ENCODE peak calls at places on chromosome 17, in four cellular contexts. D, J, W and X are unnamed samples.

GRCh38 chr17:31394544-31394943 is 3.1 kb downstream of the RAB11FIP4 start:
- DNase-seq in J (peak), W (peak), D (peak), X (peak)

GRCh38 chr17:32909787-32910369 is 18.1 kb upstream of the TMEM98 start:
- DNase-seq in D (peak), J (peak), W (peak), X (peak)

GRCh38 chr17:77214328-77214727 is 73.6 kb downstream of the SEC14L1 start:
- DNase-seq in J (no peak), W (no peak), D (no peak), X (no peak)

GRCh38 chr17:68383443-68384321 is 73.6 kb downstream of the WIPI1 start:
- DNase-seq in J (peak), W (peak), D (no peak), X (peak)

GRCh38 chr17:80441133-80441578 is 26.2 kb downstream of the ENDOV start:
- DNase-seq in W (peak), D (peak), J (peak), X (peak)

GRCh38 chr17:20278805-20279204 is 188.5 kb downstream of the LGALS9B start:
- DNase-seq in D (no peak), W (no peak), J (peak), X (no peak)

GRCh38 chr17:50153650-50154575 is 3.4 kb upstream of the PPP1R9B start:
- DNase-seq in J (peak), W (no peak), D (no peak), X (no peak)

GRCh38 chr17:73091770-73092517 is 544 bp downstream of the SLC39A11 start:
- DNase-seq in D (peak), J (peak), W (no peak), X (no peak)

GRCh38 chr17:19726615-19727376 is 10.4 kb upstream of the SLC47A2 start:
- DNase-seq in D (no peak), W (no peak), J (no peak), X (no peak)

GRCh38 chr17:47949197-47949759 is 7.9 kb downstream of the PNPO start:
- DNase-seq in D (peak), J (peak), W (peak), X (no peak)

GRCh38 chr17:76376318-76377133 is 7.9 kb upstream of the SPHK1 start:
- DNase-seq in W (no peak), D (no peak), J (no peak), X (no peak)

GRCh38 chr17:67386965-67387551 is 10.0 kb downstream of the PITPNC1 start:
- DNase-seq in J (peak), D (peak), W (peak), X (peak)

GRCh38 chr17:79479876-79480275 is 131.0 kb downstream of the RBFOX3 start:
- DNase-seq in W (no peak), D (no peak), J (no peak), X (no peak)

GRCh38 chr17:44324092-44324570 is 492 bp downstream of the SLC25A39 start:
- DNase-seq in J (peak), D (no peak), W (no peak), X (no peak)

GRCh38 chr17:10617120-10617505 is 40.0 kb downstream of the MYH3 start:
- DNase-seq in D (no peak), J (no peak), W (no peak), X (no peak)

GRCh38 chr17:67605259-67605912 is 112.3 kb upstream of the NOL11 start:
- DNase-seq in J (no peak), D (no peak), W (peak), X (no peak)

GRCh38 chr17:22286337-22287041 is 594.2 kb downstream of the KCNJ18 start:
- DNase-seq in J (no peak), D (no peak), W (no peak), X (no peak)

GRCh38 chr17:77571562-77571981 is 386.9 kb upstream of the TNRC6C start:
- DNase-seq in J (no peak), W (no peak), D (no peak), X (peak)

GRCh38 chr17:18187816-18188761 is 4.5 kb downstream of the ALKBH5 start:
- DNase-seq in W (peak), J (peak), D (no peak), X (no peak)

GRCh38 chr17:49390548-49391324 is 23.9 kb downstream of the PHB1 start:
- DNase-seq in D (peak), J (no peak), W (no peak), X (no peak)

GRCh38 chr17:32803544-32803943 is 73.4 kb downstream of the MYO1D start:
- DNase-seq in J (no peak), D (no peak), W (no peak), X (no peak)

GRCh38 chr17:82942166-82943130 is 102.6 kb upstream of the ZNF750 start:
- DNase-seq in D (no peak), W (no peak), J (no peak), X (no peak)

GRCh38 chr17:72901657-72902056 is 190.8 kb downstream of the SLC39A11 start:
- DNase-seq in J (no peak), D (no peak), W (no peak), X (no peak)

GRCh38 chr17:44178133-44178532 is 7.6 kb downstream of the ASB16 start:
- DNase-seq in J (no peak), W (no peak), D (no peak), X (no peak)

GRCh38 chr17:75576661-75577060 is 10.9 kb upstream of the MYO15B start:
- DNase-seq in W (no peak), J (no peak), D (no peak), X (no peak)

GRCh38 chr17:29140631-29141483 is 39.3 kb downstream of the MYO18A start:
- DNase-seq in J (no peak), D (peak), W (no peak), X (peak)

GRCh38 chr17:75814021-75814395 is 29.4 kb downstream of the UNK start:
- DNase-seq in W (no peak), J (no peak), D (no peak), X (no peak)

GRCh38 chr17:30530346-30531025 is 53.3 kb downstream of the GOSR1 start:
- DNase-seq in W (no peak), J (no peak), D (no peak), X (no peak)

GRCh38 chr17:77886387-77886728 is 72.1 kb upstream of the TNRC6C start:
- DNase-seq in J (no peak), D (peak), W (no peak), X (no peak)

GRCh38 chr17:45841883-45842525 is 2.7 kb upstream of the SPPL2C start:
- DNase-seq in D (no peak), W (no peak), J (peak), X (no peak)

GRCh38 chr17:78322327-78322857 is 37.5 kb downstream of the SOCS3 start:
- DNase-seq in W (no peak), D (no peak), J (no peak), X (no peak)

DNA sequence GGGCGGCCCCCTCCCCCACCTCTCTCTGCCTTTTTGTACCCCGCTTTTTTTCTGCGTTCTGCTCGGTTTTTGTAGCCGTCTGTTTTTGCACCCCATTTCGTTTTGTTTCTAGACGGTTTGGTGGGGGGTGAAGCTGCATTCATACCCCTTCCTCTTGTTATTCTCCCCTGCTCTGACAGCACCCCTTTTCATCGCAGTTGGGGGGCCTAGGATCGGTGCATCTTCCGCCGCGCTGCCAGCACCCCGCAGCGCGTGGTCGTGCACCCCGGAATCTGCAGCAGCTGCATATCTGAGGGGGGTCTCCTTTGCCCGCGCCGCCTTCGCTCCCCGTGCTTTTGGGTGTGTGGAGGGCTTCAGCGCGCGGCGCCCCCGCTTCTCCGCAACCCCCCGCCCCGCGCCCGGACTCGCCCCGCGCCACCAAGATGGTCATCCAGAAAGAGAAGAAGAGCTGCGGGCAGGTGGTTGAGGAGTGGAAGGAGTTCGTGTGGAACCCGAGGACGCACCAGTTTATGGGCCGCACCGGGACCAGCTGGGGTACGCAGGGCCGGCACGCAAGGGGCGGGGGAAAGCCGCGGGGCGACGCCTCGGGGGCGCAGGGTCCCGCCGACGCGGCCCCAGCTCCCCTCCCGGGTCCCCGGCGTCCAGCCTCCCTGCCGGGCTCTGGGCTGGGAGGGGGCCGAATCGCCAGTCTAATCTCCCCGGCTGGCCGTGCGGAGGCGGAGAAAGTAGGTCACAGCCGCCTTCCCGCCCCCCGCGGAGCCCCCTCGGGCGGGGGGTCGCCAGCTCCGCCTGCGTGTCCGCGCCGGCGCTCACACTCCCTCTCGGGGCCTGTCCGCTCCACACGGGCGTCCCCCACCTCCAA is 602 bp downstream of the ATP1B2 start:
- DNase-seq in W (no peak), D (no peak), J (no peak), X (no peak)
- H3K4me3 ChIP-seq in W (peak), D (no peak), J (peak), X (peak)

GRCh38 chr17:57553525-57553924 is 191.6 kb downstream of the CCDC182 start:
- DNase-seq in J (no peak), D (no peak), W (peak), X (no peak)
- H3K4me3 ChIP-seq in J (no peak), D (no peak), W (no peak), X (no peak)

GRCh38 chr17:62968445-62968923 is 2.4 kb downstream of the TANC2 start:
- DNase-seq in D (peak), J (peak), W (peak), X (peak)
- H3K4me3 ChIP-seq in D (no peak), J (peak), W (peak), X (no peak)

GRCh38 chr17:59107306-59107670 is 608 bp upstream of the TRIM37 start:
- DNase-seq in J (no peak), D (no peak), W (no peak), X (no peak)
- H3K4me3 ChIP-seq in J (peak), D (peak), W (peak), X (peak)

DNA sequence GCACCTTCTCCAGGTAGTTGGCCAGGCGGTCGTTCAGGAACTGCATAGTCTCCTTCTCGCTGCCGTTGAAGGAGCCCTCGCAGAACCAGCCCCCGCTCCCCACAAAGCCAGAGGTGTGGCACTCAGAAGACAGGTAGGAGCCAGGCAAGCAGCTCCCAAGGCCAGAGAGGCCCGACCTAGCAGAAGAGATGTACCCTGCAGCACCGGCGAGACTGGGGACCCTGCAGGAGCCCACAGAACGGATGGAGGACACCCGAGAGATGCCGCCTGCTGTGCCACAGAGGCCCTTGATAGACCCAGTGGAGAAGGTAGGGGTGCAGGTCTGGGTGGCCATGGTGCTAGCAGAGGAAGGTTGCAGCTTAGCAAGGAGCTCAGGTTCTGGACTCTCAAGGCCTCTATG is at the start of gene KRT36:
- DNase-seq in D (no peak), W (no peak), J (no peak), X (no peak)
- H3K4me3 ChIP-seq in D (no peak), W (no peak), J (no peak), X (no peak)

GRCh38 chr17:56833812-56834379 is at the start of the genes C17orf67 and DGKE:
- DNase-seq in J (peak), W (peak), D (peak), X (peak)

GRCh38 chr17:56831364-56832095 is 2.2 kb downstream of the C17orf67 start:
- DNase-seq in W (no peak), D (no peak), J (no peak), X (no peak)

GRCh38 chr17:56833023-56833811 is 503 bp downstream of the C17orf67 start:
- DNase-seq in W (peak), J (peak), D (peak), X (peak)

GRCh38 chr17:56830726-56831363 is 2.9 kb downstream of the C17orf67 start:
- DNase-seq in D (no peak), J (no peak), W (no peak), X (no peak)

GRCh38 chr17:56832446-56832845 is 1.3 kb downstream of the C17orf67 start:
- DNase-seq in D (no peak), J (peak), W (no peak), X (no peak)
- H3K4me3 ChIP-seq in D (peak), J (peak), W (peak), X (peak)

GRCh38 chr17:40364906-40365305 is 369 bp upstream of the GJD3 start:
- DNase-seq in J (no peak), W (no peak), D (no peak), X (no peak)
- H3K4me3 ChIP-seq in J (no peak), W (no peak), D (no peak), X (no peak)

DNA sequence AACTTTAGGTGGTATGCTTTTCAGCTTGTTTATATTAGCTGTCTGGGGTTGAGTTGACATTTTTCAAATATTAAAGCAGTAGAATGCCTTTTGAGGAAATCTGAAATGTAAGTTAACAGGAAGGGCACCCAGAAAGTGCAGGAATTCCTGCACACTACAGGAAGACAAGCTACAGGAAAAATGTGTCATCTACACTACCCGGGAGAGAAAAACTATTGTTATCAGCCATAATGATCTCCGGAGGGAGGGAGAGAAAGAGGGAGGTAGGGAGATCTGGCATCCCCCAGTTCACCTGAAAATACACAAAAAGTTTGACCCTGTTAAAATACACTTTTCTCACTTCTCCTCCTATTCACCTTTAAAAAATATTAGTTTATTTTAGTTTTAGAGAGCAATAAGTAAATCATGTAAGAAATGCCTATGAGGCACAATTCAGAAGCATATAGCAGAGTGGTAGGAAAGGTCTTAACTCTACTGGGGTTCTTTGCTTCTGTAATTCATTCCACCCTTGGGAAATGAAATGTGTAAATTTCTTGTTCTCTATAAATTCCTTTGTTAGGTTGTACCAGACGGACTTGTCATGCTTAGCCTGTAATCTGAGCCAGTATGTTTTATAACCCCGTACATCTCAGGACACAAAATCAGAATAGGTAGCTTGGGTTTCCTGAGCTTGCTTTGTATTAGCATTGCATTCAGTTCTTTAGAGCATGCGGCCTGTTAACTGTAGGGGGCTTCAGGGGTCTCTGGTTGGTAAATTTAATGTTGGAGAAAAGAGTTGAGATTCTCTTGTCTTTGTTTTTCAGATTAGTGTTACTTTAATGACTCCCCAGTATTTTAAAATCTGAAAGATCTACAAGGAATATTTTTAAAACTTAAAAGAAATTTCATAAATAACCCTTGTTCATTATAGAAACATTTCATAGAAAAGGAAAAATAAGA is 3.3 kb downstream of the MAP2K6 start:
- DNase-seq in W (peak), J (peak), D (no peak), X (no peak)
- H3K4me3 ChIP-seq in W (no peak), J (peak), D (peak), X (no peak)